ENCODE peak calls at places on chromosome 7, in six cellular contexts. Y is trophoblast cell, B is neuronal stem cell, R is H9, V is H1, A is mesenchymal stem cell. L is an unnamed sample.

GRCh38 chr7:80977751-80978150 is 58.9 kb upstream of the SEMA3C start:
- DNase-seq in Y (peak; percentile 54), B (no peak), R (no peak), V (no peak), A (no peak), L (no peak)

GRCh38 chr7:46414946-46415345 is 493.9 kb upstream of the IGFBP3 start:
- DNase-seq in Y (no peak), B (no peak), R (no peak), V (no peak), A (no peak), L (no peak)

GRCh38 chr7:158495780-158496179 is 91.8 kb downstream of the PTPRN2 start:
- DNase-seq in Y (peak; percentile 7), B (peak; percentile 21), R (peak; percentile 84), V (peak; percentile 69), A (no peak), L (no peak)

GRCh38 chr7:79317728-79318127 is 135.7 kb downstream of the MAGI2 start:
- DNase-seq in Y (peak; percentile 62), B (no peak), R (peak; percentile 45), V (no peak), A (peak; percentile 94), L (peak; percentile 97)

GRCh38 chr7:138164804-138165203 is 88.5 kb downstream of the AKR1D1 start:
- DNase-seq in Y (no peak), B (no peak), R (peak; percentile 43), V (no peak), A (no peak), L (no peak)

GRCh38 chr7:148699772-148700629 is 1.3 kb downstream of the CUL1 start:
- DNase-seq in Y (peak; percentile 53), B (peak; percentile 62), R (no peak), V (no peak), A (peak; percentile 52), L (peak; percentile 39)

GRCh38 chr7:102190777-102191176 is 95.9 kb upstream of the SH2B2 start:
- DNase-seq in Y (no peak), B (no peak), R (no peak), V (no peak), A (no peak), L (no peak)

GRCh38 chr7:40175725-40176510 is 41.1 kb downstream of the SUGCT start:
- DNase-seq in Y (no peak), B (no peak), R (no peak), V (peak; percentile 31), A (no peak), L (peak; percentile 69)

GRCh38 chr7:29285861-29286260 is 91.3 kb downstream of the CHN2 start:
- DNase-seq in Y (no peak), B (no peak), R (no peak), V (no peak), A (no peak), L (no peak)

GRCh38 chr7:129370812-129371211 is 63.4 kb upstream of the STRIP2 start:
- DNase-seq in Y (no peak), B (no peak), R (no peak), V (no peak), A (no peak), L (peak; percentile 26)

GRCh38 chr7:80482938-80483337 is 28.9 kb downstream of the GNAT3 start:
- DNase-seq in Y (no peak), B (no peak), R (no peak), V (no peak), A (no peak), L (no peak)

GRCh38 chr7:54796853-54797252 is 37.8 kb upstream of the SEC61G start:
- DNase-seq in Y (no peak), B (no peak), R (no peak), V (no peak), A (no peak), L (no peak)
- H4K91ac ChIP-seq in Y (no peak overlapping the region), B (no peak overlapping the region), R (no peak overlapping the region), V (no peak overlapping the region), A (no peak overlapping the region), L (no peak overlapping the region)

GRCh38 chr7:27263781-27264180 is 21.2 kb downstream of the EVX1 start:
- DNase-seq in Y (no peak), B (no peak), R (no peak), V (no peak), A (no peak), L (no peak)
- H3K14ac ChIP-seq in Y (no peak overlapping the region), B (no peak overlapping the region), R (no peak overlapping the region), V (no peak overlapping the region), A (no peak overlapping the region), L (no peak overlapping the region)

DNA sequence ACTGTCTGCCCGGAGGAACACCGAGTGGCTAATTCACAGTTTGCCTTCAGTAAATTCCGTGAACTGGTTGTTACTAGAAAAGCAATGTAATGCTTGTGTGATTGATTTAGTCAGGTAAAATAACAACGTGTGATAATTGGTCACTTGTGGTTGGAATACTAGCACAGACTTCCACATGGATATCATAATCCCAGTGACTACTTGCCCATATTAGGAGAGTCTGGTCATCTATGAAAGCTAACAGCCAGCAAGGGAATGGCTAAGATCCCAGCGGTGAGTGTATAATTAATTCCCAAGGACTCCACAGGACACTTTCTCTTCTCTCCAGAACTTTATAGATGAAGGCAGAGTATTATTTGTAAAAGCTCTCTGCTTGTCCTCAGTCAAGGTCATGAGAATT is 662.5 kb upstream of the TEX47 start:
- DNase-seq in Y (no peak), B (no peak), R (no peak), V (no peak), A (no peak), L (no peak)
- H4K91ac ChIP-seq in Y (no peak overlapping the region), B (no peak overlapping the region), R (no peak overlapping the region), V (no peak overlapping the region), A (no peak overlapping the region), L (no peak overlapping the region)

DNA sequence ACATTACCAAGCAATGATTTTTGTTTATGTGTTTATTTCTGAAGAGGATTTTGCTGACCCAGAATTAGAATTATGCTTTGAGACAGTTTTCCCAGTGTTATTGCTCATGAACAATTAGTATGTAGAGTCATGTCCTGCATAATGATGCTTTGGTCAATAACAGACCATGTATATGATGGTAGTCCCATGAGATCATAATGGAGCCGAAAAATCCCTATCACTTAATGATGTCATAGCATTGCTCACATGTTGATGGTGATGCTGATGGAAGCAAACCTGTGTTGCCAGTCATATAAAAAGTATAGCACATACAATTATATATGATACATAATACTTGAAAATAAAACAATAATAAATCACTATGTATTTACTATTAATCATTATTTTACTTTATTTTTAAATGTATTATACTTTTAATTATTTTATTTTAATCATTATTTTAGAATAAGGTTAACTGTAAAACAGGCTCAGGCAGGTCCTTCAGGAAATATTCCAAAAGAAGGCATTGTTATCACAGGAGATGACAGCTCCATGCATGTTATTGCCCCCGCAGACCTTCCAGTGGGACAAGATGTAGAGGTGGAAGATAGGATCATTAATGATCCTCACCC is 33.5 kb downstream of the AHR start:
- DNase-seq in Y (peak; percentile 35), B (no peak), R (no peak), V (no peak), A (no peak), L (peak; percentile 29)
- H3K14ac ChIP-seq in Y (no peak overlapping the region), B (no peak overlapping the region), R (no peak overlapping the region), V (no peak overlapping the region), A (no peak overlapping the region), L (no peak overlapping the region)

GRCh38 chr7:5758753-5759330 is 22.6 kb downstream of the RNF216 start:
- DNase-seq in Y (no peak), B (no peak), R (no peak), V (no peak), A (no peak), L (no peak)

GRCh38 chr7:5752663-5753062 is 28.8 kb downstream of the RNF216 start:
- DNase-seq in Y (no peak), B (no peak), R (no peak), V (no peak), A (no peak), L (peak; percentile 26)

GRCh38 chr7:5754981-5755599 is 26.4 kb downstream of the RNF216 start:
- DNase-seq in Y (no peak), B (no peak), R (no peak), V (no peak), A (no peak), L (no peak)

GRCh38 chr7:5758286-5758685 is 23.2 kb downstream of the RNF216 start:
- DNase-seq in Y (no peak), B (no peak), R (no peak), V (peak; percentile 28), A (no peak), L (no peak)

DNA sequence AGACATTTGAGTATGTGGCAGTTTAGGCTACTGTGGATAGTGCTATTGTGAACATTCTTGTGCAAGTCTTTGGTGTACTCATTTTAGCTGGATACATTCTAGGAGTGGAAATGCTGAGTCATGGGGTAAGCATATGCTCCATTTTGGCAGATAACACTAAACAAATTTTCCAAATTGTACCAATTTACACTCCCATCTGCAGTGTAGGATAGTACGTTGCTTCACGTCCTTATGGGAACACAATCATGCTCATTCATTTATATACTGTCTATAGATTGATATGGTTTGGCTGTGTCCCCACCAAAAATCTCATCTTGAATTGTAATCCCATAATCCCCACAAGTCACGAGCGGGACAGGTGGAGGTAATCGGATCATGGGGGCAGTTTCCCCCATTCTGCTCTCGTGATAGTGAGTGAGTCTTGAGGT is 25.7 kb downstream of the RNF216 start:
- DNase-seq in Y (peak; percentile 22), B (no peak), R (no peak), V (no peak), A (peak; percentile 71), L (peak; percentile 80)
- H4K91ac ChIP-seq in Y (no peak overlapping the region), B (no peak overlapping the region), R (no peak overlapping the region), V (no peak overlapping the region), A (no peak overlapping the region), L (peak overlapping the region; percentile 60)

DNA sequence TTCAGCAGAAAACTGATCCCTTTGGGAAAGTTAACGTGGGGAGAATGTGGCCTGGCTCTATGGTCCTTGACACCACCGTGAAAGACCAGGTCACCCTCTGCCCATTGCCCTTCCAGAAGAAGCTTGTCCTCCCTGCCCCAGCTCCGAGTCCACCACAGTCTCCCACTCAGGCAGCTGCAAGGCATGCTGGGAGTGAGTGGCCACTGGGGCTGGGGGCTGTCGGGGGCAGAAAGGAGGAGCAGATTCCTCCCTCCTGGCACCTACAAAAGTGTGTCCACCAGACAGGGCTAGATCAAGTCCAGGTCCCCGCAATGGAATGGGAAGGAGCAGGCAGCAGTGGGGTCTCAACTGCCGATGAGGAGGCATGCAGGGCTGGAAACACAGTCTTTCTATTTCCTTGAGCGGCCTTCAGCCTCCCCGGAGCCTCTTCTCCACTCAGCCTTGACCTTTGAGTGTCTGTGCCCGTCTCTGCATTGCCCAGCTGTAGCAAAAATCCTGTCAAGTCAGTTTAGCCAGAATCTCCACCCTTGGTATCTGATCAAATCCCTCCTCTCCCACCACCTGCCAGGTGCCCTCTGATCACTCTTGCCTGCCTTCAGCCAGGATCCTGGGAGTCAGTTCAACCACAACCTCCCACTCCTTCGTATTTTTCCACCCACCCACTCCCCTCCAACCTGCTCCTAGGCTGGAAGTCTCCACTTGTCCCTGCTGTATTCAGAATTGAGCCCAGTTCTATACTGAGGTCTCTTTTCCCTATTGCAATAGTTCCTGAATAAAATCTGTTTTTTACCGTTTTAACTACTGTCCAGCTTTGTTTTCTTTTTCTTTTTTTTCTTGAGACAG is 6.9 kb upstream of the ZNF316 start:
- DNase-seq in Y (peak; percentile 68), B (no peak), R (no peak), V (no peak), A (no peak), L (no peak)
- H3K14ac ChIP-seq in Y (no peak overlapping the region), B (no peak overlapping the region), R (no peak overlapping the region), V (no peak overlapping the region), A (no peak overlapping the region), L (no peak overlapping the region)

L was measured in IMR-90.